ENCODE peak calls at places on chromosomes 13 and 19, in six cellular contexts. A is activated T-cell treated with anti-CD3 and anti-CD28 coated beads, Interleukin-2, amount 50 U/mL, for 72 hours; L is stromal cell of bone marrow; J is HFFc6; Z is MCF 10A; R is fibroblast of the conjunctiva. B is an unnamed sample.

GRCh38 chr13:39273953-39274352 is 235.7 kb downstream of the NHLRC3 start:
- DNase-seq in A (no peak), L (no peak), J (no peak), Z (peak), R (no peak), B (no peak)

GRCh38 chr13:98217597-98217996 is 40.5 kb upstream of the RNF113B start:
- DNase-seq in A (no peak), L (no peak), J (no peak), Z (no peak), R (no peak), B (no peak)

GRCh38 chr19:46466536-46467199 is 4.7 kb downstream of the PNMA8A start:
- DNase-seq in A (peak), L (peak), J (peak), Z (peak), R (peak), B (no peak)

GRCh38 chr19:24033962-24034342 is 53.0 kb upstream of the ZNF254 start:
- DNase-seq in A (peak), L (peak), J (peak), Z (peak), R (peak), B (peak)

GRCh38 chr19:10769533-10770491 is 51.9 kb downstream of the DNM2 start:
- DNase-seq in A (no peak), L (no peak), J (peak), Z (peak), R (no peak), B (no peak)

GRCh38 chr13:59643906-59644626 is 519.7 kb downstream of the DIAPH3 start:
- DNase-seq in A (no peak), L (no peak), J (no peak), Z (no peak), R (no peak), B (no peak)

GRCh38 chr19:944663-945241 is 18.9 kb downstream of the ARID3A start:
- DNase-seq in A (no peak), L (no peak), J (no peak), Z (no peak), R (no peak), B (no peak)

GRCh38 chr19:28403698-28404099 is 809.3 kb downstream of the UQCRFS1 start:
- DNase-seq in A (no peak), L (no peak), J (no peak), Z (no peak), R (no peak), B (no peak)

GRCh38 chr19:49983645-49984229 is 22.8 kb upstream of the SIGLEC11 start:
- DNase-seq in A (peak), L (no peak), J (peak), Z (peak), R (peak), B (peak)

GRCh38 chr19:8501968-8502367 is 472 bp downstream of the PRAM1 start:
- DNase-seq in A (no peak), L (no peak), J (no peak), Z (no peak), R (no peak), B (no peak)

GRCh38 chr19:38417544-38418506 is 8.2 kb downstream of the RASGRP4 start:
- DNase-seq in A (peak), L (no peak), J (no peak), Z (peak), R (no peak), B (peak)

GRCh38 chr19:10092648-10093294 is 6.7 kb downstream of the SHFL start:
- DNase-seq in A (no peak), L (no peak), J (no peak), Z (no peak), R (no peak), B (no peak)

GRCh38 chr13:61188057-61188456 is 227.6 kb downstream of the PCDH20 start:
- DNase-seq in A (no peak), L (no peak), J (no peak), Z (no peak), R (no peak), B (no peak)

GRCh38 chr13:20064128-20064527 is 96.7 kb downstream of the GJA3 start:
- DNase-seq in A (no peak), L (no peak), J (peak), Z (no peak), R (no peak), B (no peak)

GRCh38 chr19:18320865-18321728 is 1.8 kb downstream of the LSM4 start:
- DNase-seq in A (no peak), L (no peak), J (no peak), Z (no peak), R (no peak), B (no peak)

GRCh38 chr13:39144941-39145533 is 106.8 kb downstream of the NHLRC3 start:
- DNase-seq in A (peak), L (peak), J (peak), Z (peak), R (peak), B (peak)